ENCODE peak calls at places on chromosomes 13 and 19, in seven cellular contexts. C, K, W, R, F, O and A are unnamed samples.
A peak's percentile ranks its signal among the peaks of the same experiment; 100 is the strongest.

GRCh38 chr19:18762125-18763023 is 28.7 kb downstream of the COMP start:
- DNase-seq in C (no peak), K (no peak), W (peak; percentile 95), R (peak; percentile 72), F (no peak), O (no peak), A (no peak)

GRCh38 chr13:33284916-33285315 is 639 bp downstream of the STARD13 start:
- DNase-seq in C (no peak), K (no peak), W (peak; percentile 53), R (peak; percentile 36), F (no peak), O (no peak), A (no peak)

GRCh38 chr19:5831152-5831551 is 8.3 kb downstream of the FUT6 start:
- DNase-seq in C (no peak), K (no peak), W (no peak), R (no peak), F (no peak), O (no peak), A (no peak)

GRCh38 chr13:45194081-45194939 is 6.5 kb downstream of the KCTD4 start:
- DNase-seq in C (no peak), K (no peak), W (no peak), R (peak; percentile 35), F (no peak), O (peak; percentile 94), A (no peak)

GRCh38 chr19:35959040-35959967 is 23.1 kb downstream of the LRFN3 start:
- DNase-seq in C (no peak), K (peak; percentile 75), W (no peak), R (peak; percentile 29), F (no peak), O (peak; percentile 90), A (peak; percentile 37)

GRCh38 chr19:44640518-44640917 is 3.2 kb upstream of the PVR start:
- DNase-seq in C (no peak), K (no peak), W (peak; percentile 82), R (no peak), F (no peak), O (no peak), A (no peak)

GRCh38 chr19:566844-567243 is 5.6 kb upstream of the BSG start:
- DNase-seq in C (no peak), K (no peak), W (no peak), R (no peak), F (no peak), O (no peak), A (no peak)

GRCh38 chr13:48562296-48563066 is 29.6 kb upstream of the RCBTB2 start:
- DNase-seq in C (no peak), K (peak; percentile 41), W (peak; percentile 55), R (no peak), F (no peak), O (no peak), A (peak; percentile 20)

GRCh38 chr19:4453232-4454179 is 4.1 kb downstream of the UBXN6 start:
- DNase-seq in C (no peak), K (no peak), W (no peak), R (no peak), F (no peak), O (no peak), A (no peak)

GRCh38 chr13:42377640-42378382 is 105.9 kb downstream of the AKAP11 start:
- DNase-seq in C (no peak), K (no peak), W (no peak), R (no peak), F (no peak), O (no peak), A (peak; percentile 47)

GRCh38 chr13:113749956-113750355 is 9.1 kb upstream of the TMEM255B start:
- DNase-seq in C (no peak), K (no peak), W (no peak), R (no peak), F (no peak), O (peak; percentile 93), A (no peak)

GRCh38 chr13:31749929-31750328 is 10.6 kb downstream of the RXFP2 start:
- DNase-seq in C (no peak), K (no peak), W (peak; percentile 42), R (no peak), F (no peak), O (no peak), A (no peak)

GRCh38 chr13:99214232-99214631 is 13.6 kb downstream of the UBAC2 start:
- DNase-seq in C (no peak), K (no peak), W (no peak), R (no peak), F (no peak), O (no peak), A (peak; percentile 84)

GRCh38 chr19:14949876-14950275 is 8.6 kb downstream of the OR7C2 start:
- DNase-seq in C (no peak), K (no peak), W (no peak), R (no peak), F (no peak), O (no peak), A (no peak)

GRCh38 chr19:44657211-44657921 is 13.7 kb downstream of the PVR start:
- DNase-seq in C (no peak), K (peak; percentile 37), W (peak; percentile 54), R (peak; percentile 88), F (peak; percentile 70), O (peak; percentile 84), A (peak; percentile 55)

GRCh38 chr19:17340302-17340870 is 3.0 kb downstream of the GTPBP3 start:
- DNase-seq in C (no peak), K (no peak), W (peak; percentile 23), R (peak; percentile 71), F (no peak), O (no peak), A (no peak)

GRCh38 chr19:47253970-47254369 is 2.4 kb upstream of the CCDC9 start:
- DNase-seq in C (no peak), K (no peak), W (no peak), R (no peak), F (no peak), O (no peak), A (no peak)

GRCh38 chr13:47066261-47066660 is 169.4 kb upstream of the HTR2A start:
- DNase-seq in C (peak; percentile 23), K (no peak), W (no peak), R (no peak), F (no peak), O (no peak), A (no peak)

GRCh38 chr13:100630564-100630963 is 42.0 kb upstream of the GGACT start:
- DNase-seq in C (no peak), K (no peak), W (no peak), R (peak; percentile 48), F (no peak), O (no peak), A (no peak)

GRCh38 chr19:31154021-31154420 is 195.2 kb downstream of the TSHZ3 start:
- DNase-seq in C (no peak), K (no peak), W (peak; percentile 59), R (no peak), F (no peak), O (no peak), A (no peak)

GRCh38 chr13:91468301-91468700 is 69.9 kb downstream of the GPC5 start:
- DNase-seq in C (no peak), K (no peak), W (no peak), R (no peak), F (no peak), O (no peak), A (no peak)

GRCh38 chr19:1407662-1408299 is 395 bp downstream of the DAZAP1 start:
- DNase-seq in C (no peak), K (no peak), W (no peak), R (no peak), F (peak; percentile 34), O (peak; percentile 79), A (no peak)

GRCh38 chr19:55590621-55591020 is 8.7 kb downstream of the FIZ1 start:
- DNase-seq in C (no peak), K (no peak), W (peak; percentile 58), R (peak; percentile 52), F (no peak), O (no peak), A (no peak)

GRCh38 chr13:98565726-98566577 is 11.0 kb downstream of the STK24 start:
- DNase-seq in C (no peak), K (no peak), W (no peak), R (peak; percentile 47), F (no peak), O (peak; percentile 88), A (no peak)

GRCh38 chr19:33905473-33905936 is 108.8 kb downstream of the KCTD15 start:
- DNase-seq in C (no peak), K (no peak), W (peak; percentile 10), R (peak; percentile 61), F (peak; percentile 19), O (no peak), A (no peak)

GRCh38 chr19:33064778-33065550 is at the start of gene RHPN2:
- DNase-seq in C (no peak), K (peak; percentile 14), W (peak; percentile 66), R (peak; percentile 88), F (peak; percentile 58), O (no peak), A (peak; percentile 56)

GRCh38 chr13:79901336-79901735 is 420.4 kb downstream of the NDFIP2 start:
- DNase-seq in C (no peak), K (no peak), W (no peak), R (no peak), F (no peak), O (peak; percentile 55), A (no peak)

GRCh38 chr13:98144501-98145350 is 1.8 kb downstream of the FARP1 start:
- DNase-seq in C (no peak), K (no peak), W (peak; percentile 62), R (peak; percentile 86), F (no peak), O (no peak), A (no peak)